ENCODE peak calls at places on chromosomes 11 and 22, in ten cellular contexts. H, P, N, O, E, F, B, R, U and V are unnamed samples.

GRCh38 chr11:47399860-47400812 is 8.3 kb upstream of the SLC39A13 start:
- DNase-seq in U (no peak), O (no peak), N (no peak), E (peak), R (peak), P (peak), B (no peak), H (no peak), F (peak), V (no peak)

GRCh38 chr11:60251485-60252207 is 8.7 kb upstream of the MS4A4E start:
- DNase-seq in U (peak), R (peak), N (peak), P (peak), F (no peak), H (no peak), B (no peak), E (no peak), O (no peak), V (no peak)

GRCh38 chr22:27084130-27084529 is 426.7 kb downstream of the MIAT start:
- DNase-seq in R (no peak), E (no peak), O (no peak), P (no peak), F (no peak), U (no peak), B (no peak), N (no peak), H (no peak), V (no peak)

GRCh38 chr22:41052661-41053490 is 39.5 kb upstream of the EP300 start:
- DNase-seq in H (no peak), P (no peak), E (no peak), F (no peak), R (no peak), O (no peak), B (no peak), N (peak), U (no peak), V (no peak)

GRCh38 chr11:35413568-35413967 is 5.8 kb downstream of the SLC1A2 start:
- DNase-seq in H (no peak), O (no peak), P (no peak), F (no peak), R (no peak), N (no peak), E (no peak), U (no peak), B (no peak), V (no peak)

GRCh38 chr11:78801161-78801884 is 226.7 kb upstream of the NARS2 start:
- DNase-seq in N (peak), H (no peak), E (peak), P (no peak), B (peak), F (no peak), R (peak), O (no peak), U (peak), V (no peak)

GRCh38 chr11:14413307-14414072 is 54.5 kb upstream of the RRAS2 start:
- DNase-seq in N (peak), E (peak), B (no peak), P (peak), F (no peak), U (no peak), O (no peak), R (peak), H (no peak), V (no peak)

GRCh38 chr11:95991101-95991500 is 67.2 kb upstream of the MTMR2 start:
- DNase-seq in R (no peak), H (no peak), O (no peak), F (no peak), E (no peak), B (no peak), N (no peak), P (no peak), U (no peak), V (no peak)

GRCh38 chr22:48393041-48393370 is 1434.7 kb downstream of the BRD1 start:
- DNase-seq in P (no peak), O (no peak), R (no peak), U (no peak), F (no peak), H (peak), E (no peak), N (no peak), B (no peak), V (no peak)

DNA sequence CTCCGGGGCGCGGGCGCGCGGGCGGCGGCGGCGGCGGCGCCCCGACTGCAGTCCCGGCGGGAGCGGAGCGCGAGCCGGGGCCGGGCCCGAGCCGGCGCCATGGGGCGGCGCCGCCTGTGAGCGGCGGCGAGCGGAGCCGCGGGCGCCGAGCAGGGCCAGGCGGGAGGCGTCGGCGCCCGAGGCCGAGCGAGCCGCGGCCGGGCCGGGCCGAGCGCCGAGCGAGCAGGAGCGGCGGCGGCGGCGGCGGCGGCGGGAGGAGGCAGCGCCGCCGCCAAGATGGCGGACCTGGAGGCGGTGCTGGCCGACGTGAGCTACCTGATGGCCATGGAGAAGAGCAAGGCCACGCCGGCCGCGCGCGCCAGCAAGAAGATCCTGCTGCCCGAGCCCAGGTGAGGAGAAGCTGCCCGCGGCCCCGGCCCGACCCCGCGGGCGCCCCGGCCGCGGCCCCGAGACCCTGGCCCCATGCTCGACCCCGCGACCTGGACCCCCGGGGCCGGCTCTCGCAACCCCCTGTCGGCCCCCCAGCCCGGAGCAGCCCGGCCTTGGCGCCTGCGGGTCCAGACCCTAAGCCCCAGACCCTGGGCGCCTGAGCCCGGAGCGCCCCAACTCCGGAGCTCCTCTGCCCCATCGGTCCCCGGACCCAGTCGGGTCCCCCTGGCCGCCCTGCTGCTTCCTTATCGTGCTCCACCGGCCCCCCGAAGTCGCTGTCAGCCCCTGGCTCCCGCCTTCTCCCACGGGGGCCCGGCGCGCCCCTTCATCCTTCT is at the start of gene GRK2:
- DNase-seq in H (no peak), U (no peak), N (no peak), E (peak), F (peak), R (peak), P (peak), B (peak), O (no peak), V (peak)
- TF ChIP-seq POLR2A in H (no peak), U (no peak), N (no peak), E (no peak), F (no peak), R (no peak), P (no peak), B (no peak), O (no peak), V (peak)

DNA sequence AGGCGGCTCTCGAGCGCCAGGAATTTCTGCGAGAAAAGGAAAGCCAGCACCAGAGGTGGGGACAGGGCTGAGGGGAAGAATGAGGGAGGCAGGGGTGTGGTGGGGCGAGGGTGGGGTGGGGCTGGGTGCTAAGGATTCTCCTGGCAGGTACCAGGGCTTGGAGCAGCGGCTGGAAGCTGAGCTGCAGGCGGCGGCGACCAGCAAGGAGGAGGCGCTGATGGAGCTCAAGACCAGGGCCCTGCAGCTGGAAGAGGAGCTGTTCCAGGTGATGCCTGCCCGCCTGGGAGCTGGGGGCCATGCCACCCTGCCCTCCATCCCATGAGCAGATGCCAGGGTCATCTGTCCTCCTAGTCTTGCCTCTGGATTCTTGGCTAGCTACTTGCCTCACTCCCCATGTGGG is 9.4 kb downstream of the CCDC88B start:
- DNase-seq in N (no peak), H (no peak), B (no peak), O (no peak), U (no peak), R (no peak), E (no peak), P (no peak), F (no peak), V (no peak)
- TF ChIP-seq POLR2A in N (no peak), H (no peak), B (no peak), O (no peak), U (no peak), R (no peak), E (no peak), P (no peak), F (no peak), V (no peak)

GRCh38 chr11:126483796-126484195 is 128.3 kb downstream of the ST3GAL4 start:
- DNase-seq in B (no peak), N (no peak), F (peak), E (no peak), H (no peak), O (no peak), U (no peak), R (no peak), P (no peak), V (no peak)
- TF ChIP-seq POLR2A in B (no peak), N (no peak), F (no peak), E (no peak), H (no peak), O (no peak), U (no peak), R (no peak), P (no peak), V (no peak)

GRCh38 chr22:42419328-42419881 is 12.8 kb downstream of the NFAM1 start:
- DNase-seq in E (no peak), R (no peak), O (no peak), N (no peak), P (no peak), U (no peak), F (no peak), B (no peak), H (no peak), V (no peak)
- TF ChIP-seq POLR2A in E (no peak), R (no peak), O (no peak), N (no peak), P (no peak), U (no peak), F (no peak), B (no peak), H (no peak), V (no peak)

GRCh38 chr22:25134451-25134850 is 65.2 kb upstream of the CRYBB3 start:
- DNase-seq in H (no peak), F (no peak), B (no peak), O (no peak), N (no peak), E (no peak), P (no peak), U (no peak), R (no peak), V (no peak)
- TF ChIP-seq POLR2A in H (no peak), F (no peak), B (no peak), O (no peak), N (no peak), E (no peak), P (no peak), U (no peak), R (no peak), V (no peak)

GRCh38 chr11:57311109-57311936 is 13.4 kb downstream of the TNKS1BP1 start:
- DNase-seq in O (peak), U (peak), E (peak), P (peak), B (peak), F (peak), R (peak), N (peak), H (peak), V (peak)
- TF ChIP-seq POLR2A in O (no peak), U (peak), E (peak), P (peak), B (no peak), F (no peak), R (peak), N (peak), H (no peak), V (peak)

GRCh38 chr11:62689421-62690183 is at the start of gene LRRN4CL:
- DNase-seq in N (peak), B (peak), H (peak), U (no peak), P (no peak), E (peak), R (peak), F (no peak), O (peak), V (peak)
- TF ChIP-seq POLR2A in N (peak), B (no peak), H (no peak), U (no peak), P (peak), E (peak), R (no peak), F (no peak), O (peak), V (no peak)

GRCh38 chr11:16185042-16185441 is 171.3 kb downstream of the SOX6 start:
- DNase-seq in H (no peak), O (no peak), F (no peak), R (no peak), P (no peak), U (no peak), E (no peak), N (no peak), B (no peak), V (no peak)
- TF ChIP-seq POLR2A in H (no peak), O (no peak), F (no peak), R (no peak), P (no peak), U (no peak), E (no peak), N (no peak), B (no peak), V (no peak)